ENCODE peak calls at places on chromosomes 12 and 14, in six cellular contexts. One of them, this sample, is unnamed.

GRCh38 chr12:79454338-79454777 is 236.4 kb downstream of the PAWR start:
- DNase-seq in esophagus muscularis mucosa: no peak
- DNase-seq in AG04450: peak; percentile 23
- DNase-seq in hepatocyte: peak; percentile 45
- DNase-seq in A549: no peak
- DNase-seq in body of pancreas: no peak
- DNase-seq in this sample: no peak

GRCh38 chr14:77251870-77252269 is 19.1 kb downstream of the NGB start:
- DNase-seq in esophagus muscularis mucosa: no peak
- DNase-seq in AG04450: no peak
- DNase-seq in hepatocyte: no peak
- DNase-seq in A549: no peak
- DNase-seq in body of pancreas: no peak
- DNase-seq in this sample: no peak

GRCh38 chr14:104145826-104146642 is 7.6 kb downstream of the KIF26A start:
- DNase-seq in esophagus muscularis mucosa: no peak
- DNase-seq in AG04450: no peak
- DNase-seq in hepatocyte: no peak
- DNase-seq in A549: no peak
- DNase-seq in body of pancreas: no peak
- DNase-seq in this sample: no peak

GRCh38 chr12:31603546-31604009 is 12.6 kb upstream of the DENND5B start:
- DNase-seq in esophagus muscularis mucosa: no peak
- DNase-seq in AG04450: no peak
- DNase-seq in hepatocyte: no peak
- DNase-seq in A549: no peak
- DNase-seq in body of pancreas: no peak
- DNase-seq in this sample: no peak

GRCh38 chr12:50918584-50919316 is 33.6 kb upstream of the HIGD1C start:
- DNase-seq in esophagus muscularis mucosa: no peak
- DNase-seq in AG04450: peak; percentile 15
- DNase-seq in hepatocyte: no peak
- DNase-seq in A549: no peak
- DNase-seq in body of pancreas: no peak
- DNase-seq in this sample: no peak

GRCh38 chr12:8668441-8668840 is 5.8 kb upstream of the MFAP5 start:
- DNase-seq in esophagus muscularis mucosa: no peak
- DNase-seq in AG04450: no peak
- DNase-seq in hepatocyte: no peak
- DNase-seq in A549: no peak
- DNase-seq in body of pancreas: no peak
- DNase-seq in this sample: no peak

GRCh38 chr12:52285172-52285745 is 6.1 kb downstream of the KRT81 start:
- DNase-seq in esophagus muscularis mucosa: no peak
- DNase-seq in AG04450: no peak
- DNase-seq in hepatocyte: no peak
- DNase-seq in A549: peak; percentile 58
- DNase-seq in body of pancreas: no peak
- DNase-seq in this sample: no peak

GRCh38 chr14:46054526-46054925 is 597.1 kb downstream of the RPL10L start:
- DNase-seq in esophagus muscularis mucosa: no peak
- DNase-seq in AG04450: peak; percentile 0
- DNase-seq in hepatocyte: no peak
- DNase-seq in A549: no peak
- DNase-seq in body of pancreas: no peak
- DNase-seq in this sample: no peak

GRCh38 chr12:64010069-64010686 is 165.7 kb downstream of the SRGAP1 start:
- DNase-seq in esophagus muscularis mucosa: no peak
- DNase-seq in AG04450: peak; percentile 65
- DNase-seq in hepatocyte: no peak
- DNase-seq in A549: no peak
- DNase-seq in body of pancreas: no peak
- DNase-seq in this sample: no peak

GRCh38 chr14:51597511-51597920 is 54.2 kb upstream of the FRMD6 start:
- DNase-seq in esophagus muscularis mucosa: no peak
- DNase-seq in AG04450: no peak
- DNase-seq in hepatocyte: no peak
- DNase-seq in A549: no peak
- DNase-seq in body of pancreas: no peak
- DNase-seq in this sample: no peak

GRCh38 chr12:113277511-113277910 is 56.2 kb downstream of the TPCN1 start:
- DNase-seq in esophagus muscularis mucosa: no peak
- DNase-seq in AG04450: no peak
- DNase-seq in hepatocyte: no peak
- DNase-seq in A549: no peak
- DNase-seq in body of pancreas: no peak
- DNase-seq in this sample: no peak

GRCh38 chr12:53600490-53601295 is 25.5 kb downstream of the ATF7 start:
- DNase-seq in esophagus muscularis mucosa: no peak
- DNase-seq in AG04450: no peak
- DNase-seq in hepatocyte: no peak
- DNase-seq in A549: no peak
- DNase-seq in body of pancreas: no peak
- DNase-seq in this sample: no peak

DNA sequence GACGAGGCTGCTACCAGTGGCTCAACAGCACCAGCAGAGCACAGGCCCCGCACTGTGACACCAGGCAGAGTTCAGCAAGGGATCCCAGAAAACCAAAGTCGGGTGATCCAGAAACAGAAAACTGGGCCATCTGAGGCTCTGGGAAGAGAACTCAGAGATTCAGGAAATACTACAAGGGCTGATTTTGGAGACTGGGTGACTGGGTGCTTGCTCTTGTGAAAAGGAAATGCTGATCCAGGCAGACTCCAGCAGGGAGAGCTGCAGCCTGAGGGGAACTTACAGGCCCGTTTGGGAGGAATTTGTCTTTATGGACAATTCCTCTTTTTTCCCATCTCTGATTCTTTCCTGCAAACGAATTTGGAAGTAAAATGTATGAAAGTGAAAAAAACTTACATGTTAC is 28.2 kb downstream of the FOXN3 start:
- DNase-seq in esophagus muscularis mucosa: no peak
- DNase-seq in AG04450: no peak
- DNase-seq in hepatocyte: no peak
- DNase-seq in A549: no peak
- DNase-seq in body of pancreas: no peak
- DNase-seq in this sample: no peak
- TF ChIP-seq CTCF in esophagus muscularis mucosa: peak; percentile 38
- TF ChIP-seq CTCF in AG04450: peak; percentile 43
- TF ChIP-seq CTCF in hepatocyte: peak; percentile 17
- TF ChIP-seq CTCF in A549: no peak
- TF ChIP-seq CTCF in body of pancreas: no peak
- TF ChIP-seq CTCF in this sample: no peak

GRCh38 chr14:105181542-105182295 is 607 bp upstream of the NUDT14 start:
- DNase-seq in esophagus muscularis mucosa: no peak
- DNase-seq in AG04450: no peak
- DNase-seq in hepatocyte: no peak
- DNase-seq in A549: no peak
- DNase-seq in body of pancreas: no peak
- DNase-seq in this sample: no peak
- H3K4me3 ChIP-seq in esophagus muscularis mucosa: peak overlapping the region; percentile 87
- H3K4me3 ChIP-seq in AG04450: no peak overlapping the region
- H3K4me3 ChIP-seq in hepatocyte: no peak overlapping the region
- H3K4me3 ChIP-seq in A549: peak overlapping the region; percentile 54
- H3K4me3 ChIP-seq in body of pancreas: no peak overlapping the region
- H3K4me3 ChIP-seq in this sample: peak overlapping the region; percentile 64

GRCh38 chr12:108097160-108097911 is 31.8 kb upstream of the WSCD2 start:
- DNase-seq in esophagus muscularis mucosa: no peak
- DNase-seq in AG04450: no peak
- DNase-seq in hepatocyte: no peak
- DNase-seq in A549: no peak
- DNase-seq in body of pancreas: peak; percentile 9
- DNase-seq in this sample: no peak

GRCh38 chr12:108099778-108100177 is 29.3 kb upstream of the WSCD2 start:
- DNase-seq in esophagus muscularis mucosa: no peak
- DNase-seq in AG04450: no peak
- DNase-seq in hepatocyte: peak; percentile 47
- DNase-seq in A549: no peak
- DNase-seq in body of pancreas: no peak
- DNase-seq in this sample: no peak

GRCh38 chr12:108098374-108098773 is 30.7 kb upstream of the WSCD2 start:
- DNase-seq in esophagus muscularis mucosa: no peak
- DNase-seq in AG04450: no peak
- DNase-seq in hepatocyte: no peak
- DNase-seq in A549: no peak
- DNase-seq in body of pancreas: no peak
- DNase-seq in this sample: no peak

GRCh38 chr12:108101605-108102175 is 27.4 kb upstream of the WSCD2 start:
- DNase-seq in esophagus muscularis mucosa: no peak
- DNase-seq in AG04450: no peak
- DNase-seq in hepatocyte: no peak
- DNase-seq in A549: no peak
- DNase-seq in body of pancreas: no peak
- DNase-seq in this sample: no peak

DNA sequence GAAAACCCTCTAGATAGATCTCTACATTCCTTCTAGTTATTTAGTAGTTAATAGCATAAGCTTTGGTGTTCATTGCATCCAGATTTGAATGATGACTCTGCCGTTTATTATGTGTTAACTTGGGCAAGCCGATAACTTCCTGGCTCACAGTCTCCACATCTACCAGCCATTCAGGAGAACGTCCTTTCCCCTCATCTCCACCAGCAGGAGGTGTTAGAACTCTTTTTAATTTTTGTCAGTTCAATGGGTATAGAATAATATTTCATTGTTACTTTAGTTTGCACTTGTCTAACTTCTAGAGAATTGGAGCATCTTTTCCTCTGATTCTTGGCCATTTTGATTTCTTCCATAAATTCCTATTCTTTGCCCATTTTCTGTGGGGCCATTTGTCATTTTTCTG is 30.0 kb upstream of the WSCD2 start:
- DNase-seq in esophagus muscularis mucosa: no peak
- DNase-seq in AG04450: no peak
- DNase-seq in hepatocyte: no peak
- DNase-seq in A549: no peak
- DNase-seq in body of pancreas: no peak
- DNase-seq in this sample: no peak
- TF ChIP-seq CTCF in esophagus muscularis mucosa: peak; percentile 72
- TF ChIP-seq CTCF in AG04450: no peak
- TF ChIP-seq CTCF in hepatocyte: peak; percentile 30
- TF ChIP-seq CTCF in A549: no peak
- TF ChIP-seq CTCF in body of pancreas: no peak
- TF ChIP-seq CTCF in this sample: peak; percentile 16

GRCh38 chr14:88208858-88209257 is 114.2 kb downstream of the KCNK10 start:
- DNase-seq in esophagus muscularis mucosa: no peak
- DNase-seq in AG04450: no peak
- DNase-seq in hepatocyte: no peak
- DNase-seq in A549: no peak
- DNase-seq in body of pancreas: no peak
- DNase-seq in this sample: no peak
- H3K4me3 ChIP-seq in esophagus muscularis mucosa: no peak overlapping the region
- H3K4me3 ChIP-seq in AG04450: no peak overlapping the region
- H3K4me3 ChIP-seq in hepatocyte: no peak overlapping the region
- H3K4me3 ChIP-seq in A549: no peak overlapping the region
- H3K4me3 ChIP-seq in body of pancreas: no peak overlapping the region
- H3K4me3 ChIP-seq in this sample: no peak overlapping the region

GRCh38 chr14:35959835-35960234 is 133.7 kb downstream of the BRMS1L start:
- DNase-seq in esophagus muscularis mucosa: no peak
- DNase-seq in AG04450: no peak
- DNase-seq in hepatocyte: no peak
- DNase-seq in A549: no peak
- DNase-seq in body of pancreas: no peak
- DNase-seq in this sample: no peak
- TF ChIP-seq CTCF in esophagus muscularis mucosa: no peak
- TF ChIP-seq CTCF in AG04450: no peak
- TF ChIP-seq CTCF in hepatocyte: no peak
- TF ChIP-seq CTCF in A549: peak; percentile 44
- TF ChIP-seq CTCF in body of pancreas: no peak
- TF ChIP-seq CTCF in this sample: no peak